ENCODE peak calls at places on chromosome 13, in five cellular contexts. O is pancreas, G is BE2C, J is aorta, Q is upper lobe of right lung. E is an unnamed sample. For H3K9me3, the result is how much of the 10 kb centered on the place peaks cover.

GRCh38 chr13:50365683-50366391 is 350.6 kb downstream of the KCNRG start:
- DNase-seq in O (no peak), G (no peak), J (no peak), Q (no peak), E (no peak)

GRCh38 chr13:20711301-20712044 is 8.0 kb downstream of the IL17D start:
- DNase-seq in O (no peak), G (no peak), J (no peak), Q (no peak), E (no peak)

GRCh38 chr13:38202730-38203129 is 146.9 kb upstream of the UFM1 start:
- DNase-seq in O (no peak), G (no peak), J (no peak), Q (no peak), E (no peak)

GRCh38 chr13:93227906-93228801 is 1.5 kb downstream of the GPC6 start:
- DNase-seq in O (peak), G (peak), J (peak), Q (peak), E (no peak)

GRCh38 chr13:94345374-94346195 is 133.9 kb downstream of the DCT start:
- DNase-seq in O (no peak), G (no peak), J (no peak), Q (no peak), E (no peak)

GRCh38 chr13:51057001-51057400 is 54.1 kb downstream of the C13orf42 start:
- DNase-seq in O (no peak), G (no peak), J (no peak), Q (no peak), E (no peak)

GRCh38 chr13:33072282-33072681 is 56.1 kb downstream of the KL start:
- DNase-seq in O (no peak), G (no peak), J (no peak), Q (no peak), E (no peak)

GRCh38 chr13:91719033-91719432 is 320.6 kb downstream of the GPC5 start:
- DNase-seq in O (no peak), G (peak), J (no peak), Q (no peak), E (no peak)

GRCh38 chr13:55244991-55245644 is 1895.6 kb upstream of the PRR20A start:
- DNase-seq in O (no peak), G (peak), J (no peak), Q (no peak), E (no peak)

GRCh38 chr13:64397699-64398098 is 2832.4 kb downstream of the PCDH9 start:
- DNase-seq in O (no peak), G (no peak), J (no peak), Q (no peak), E (no peak)

GRCh38 chr13:82206241-82206640 is 1676.0 kb downstream of the SLITRK1 start:
- DNase-seq in O (peak), G (no peak), J (no peak), Q (no peak), E (no peak)

GRCh38 chr13:95793018-95793555 is 116.1 kb downstream of the DNAJC3 start:
- DNase-seq in O (no peak), G (no peak), J (no peak), Q (no peak), E (no peak)

GRCh38 chr13:81223784-81224501 is 883.0 kb upstream of the SPRY2 start:
- DNase-seq in O (no peak), G (no peak), J (no peak), Q (no peak), E (no peak)

GRCh38 chr13:27338816-27339215 is 68.2 kb downstream of the RASL11A start:
- DNase-seq in O (no peak), G (peak), J (no peak), Q (no peak), E (no peak)

GRCh38 chr13:51804295-51805172 is 571 bp upstream of the DHRS12 start:
- DNase-seq in O (no peak), G (no peak), J (no peak), Q (no peak), E (peak)

GRCh38 chr13:29583073-29583785 is 12.3 kb downstream of the SLC7A1 start:
- DNase-seq in O (no peak), G (no peak), J (no peak), Q (no peak), E (no peak)

GRCh38 chr13:99971576-99972189 is at the start of gene ZIC5:
- DNase-seq in O (peak), G (no peak), J (no peak), Q (no peak), E (no peak)
- H3K9me3 ChIP-seq in O (under half), G (under half), J (under half), Q (under half), E (under half)

DNA sequence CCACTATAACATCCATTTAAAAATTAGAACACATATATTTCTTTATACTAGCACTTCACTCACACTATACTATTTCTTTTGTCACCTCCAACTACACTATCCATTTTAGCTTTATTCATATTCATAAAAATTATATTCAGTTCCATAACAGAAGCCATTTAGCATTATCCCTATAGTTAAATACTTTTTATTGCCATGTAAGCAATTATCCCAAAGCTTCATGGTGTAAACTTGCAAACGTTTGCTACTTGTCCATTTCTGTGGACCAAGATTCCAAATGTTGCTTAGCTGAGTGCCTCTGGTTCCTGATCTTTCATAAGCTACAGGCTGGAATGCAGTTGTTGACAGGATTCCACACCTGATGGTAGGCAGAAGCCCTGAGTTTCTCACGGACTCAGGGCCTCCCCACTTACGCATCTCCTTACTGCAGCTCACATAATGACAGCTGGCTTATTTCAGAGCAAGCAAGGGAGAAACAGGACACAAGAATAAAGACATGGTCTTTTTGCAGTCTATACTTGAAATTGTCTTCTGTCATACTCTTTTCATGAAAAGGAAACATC is 1584.8 kb downstream of the SLITRK5 start:
- DNase-seq in O (no peak), G (no peak), J (no peak), Q (no peak), E (no peak)
- H3K9me3 ChIP-seq in O (under half), G (under half), J (under half), Q (under half), E (under half)

GRCh38 chr13:19151581-19152263 is 29.9 kb downstream of the TUBA3C start:
- DNase-seq in O (no peak), G (no peak), J (no peak), Q (no peak), E (no peak)
- H3K9me3 ChIP-seq in O (under half), G (under half), J (under half), Q (under half), E (under half)

GRCh38 chr13:58056411-58056810 is 424.9 kb downstream of the PCDH17 start:
- DNase-seq in O (no peak), G (no peak), J (no peak), Q (no peak), E (no peak)
- H3K9me3 ChIP-seq in O (under half), G (under half), J (under half), Q (under half), E (under half)

DNA sequence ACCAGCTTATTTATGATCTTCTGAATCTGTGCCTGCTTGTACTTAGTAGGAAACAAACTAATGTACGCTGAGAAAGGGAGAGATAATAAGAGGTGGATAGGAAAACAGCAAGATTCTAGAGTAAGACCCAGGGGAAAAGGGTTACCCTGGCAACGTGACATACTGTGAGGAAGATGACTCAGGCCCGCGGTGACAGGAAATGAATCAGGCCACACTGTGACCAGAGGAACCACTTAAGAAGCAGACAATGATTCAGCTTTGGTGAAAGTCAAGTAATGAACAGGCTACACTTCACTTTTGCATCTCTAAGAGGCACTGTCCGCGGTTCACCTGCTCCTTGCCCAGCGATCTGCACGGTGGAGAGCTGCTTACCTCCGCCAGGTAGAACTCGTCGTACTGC is 158.2 kb downstream of the NALCN start:
- DNase-seq in O (no peak), G (peak), J (no peak), Q (no peak), E (no peak)
- H3K9me3 ChIP-seq in O (under half), G (under half), J (under half), Q (under half), E (under half)

DNA sequence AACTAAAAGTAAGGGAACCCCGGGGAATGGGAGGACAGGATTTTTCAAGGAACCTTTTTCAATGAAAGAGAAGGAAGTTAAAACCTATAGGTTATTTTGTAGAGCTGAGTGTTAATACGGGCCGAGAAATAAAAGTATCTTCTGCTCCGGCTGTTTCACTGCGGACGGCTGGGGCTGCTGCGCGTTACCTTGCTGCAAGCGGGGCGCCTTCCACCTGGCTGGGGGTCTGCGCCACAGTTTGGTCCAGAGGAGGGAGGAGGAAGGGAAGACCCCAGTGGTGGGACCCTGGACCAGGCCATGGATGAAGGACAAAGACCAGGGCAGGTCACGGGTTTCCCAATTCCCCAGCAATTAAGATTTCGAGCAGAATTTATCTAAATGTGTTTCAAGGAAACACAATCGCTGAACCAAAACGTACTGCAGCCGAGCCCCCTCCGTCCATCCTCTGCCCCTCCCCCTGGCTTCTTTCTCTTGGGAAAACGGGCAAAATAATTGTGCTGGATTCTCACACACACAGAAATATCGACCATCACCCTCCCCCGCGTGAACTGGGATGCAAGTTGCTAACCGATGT is 2.9 kb downstream of the SOX1 start:
- DNase-seq in O (no peak), G (no peak), J (no peak), Q (no peak), E (no peak)
- H3K9me3 ChIP-seq in O (under half), G (under half), J (under half), Q (under half), E (under half)

DNA sequence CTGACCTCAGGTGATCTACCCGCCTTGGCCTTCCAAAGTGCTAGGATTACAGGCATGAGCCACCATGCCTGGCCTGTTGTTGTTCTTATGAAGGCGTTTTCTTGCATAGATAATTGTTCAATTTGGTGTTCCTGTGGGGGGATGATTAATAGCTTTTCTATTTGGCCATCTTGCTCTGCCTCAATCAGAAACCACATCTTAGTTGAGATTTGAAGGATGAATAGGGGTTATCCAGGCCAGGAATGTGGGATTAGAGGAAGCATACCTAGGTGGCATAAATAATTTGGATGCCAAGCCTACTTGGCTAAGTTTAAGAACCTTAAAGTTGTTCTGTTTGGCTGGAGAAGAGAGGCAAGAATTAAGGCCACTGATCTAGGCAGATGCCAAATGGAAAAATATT is 44.4 kb downstream of the CCNA1 start:
- DNase-seq in O (no peak), G (no peak), J (no peak), Q (no peak), E (no peak)
- H3K9me3 ChIP-seq in O (under half), G (under half), J (under half), Q (under half), E (under half)